ENCODE peak calls at places on chromosomes 12 and 14, in eight cellular contexts. B, A, V, S, Q, U, P and D are unnamed samples.

GRCh38 chr14:69395929-69396328 is 2.2 kb downstream of the ERH start:
- DNase-seq in P (no peak), A (no peak), Q (no peak), B (no peak), V (no peak), S (no peak), U (no peak), D (no peak)

GRCh38 chr14:96039633-96040311 is 610 bp downstream of the C14orf132 start:
- DNase-seq in U (peak; percentile 34), S (no peak), P (no peak), V (no peak), A (peak; percentile 73), Q (peak; percentile 55), B (no peak), D (peak; percentile 38)

GRCh38 chr14:89813485-89814080 is 140.9 kb downstream of the EFCAB11 start:
- DNase-seq in B (no peak), U (peak; percentile 94), P (no peak), A (no peak), S (no peak), Q (no peak), V (no peak), D (peak; percentile 43)

GRCh38 chr14:100017578-100017977 is 47.6 kb upstream of the EVL start:
- DNase-seq in A (no peak), S (no peak), Q (no peak), U (peak; percentile 60), P (no peak), V (no peak), B (no peak), D (no peak)

GRCh38 chr12:90999946-91000345 is 4.8 kb downstream of the EPYC start:
- DNase-seq in Q (no peak), B (no peak), S (peak; percentile 17), A (no peak), U (peak; percentile 37), V (no peak), P (no peak), D (no peak)

GRCh38 chr12:6612247-6612646 is 5.1 kb upstream of the CHD4 start:
- DNase-seq in U (no peak), V (no peak), B (no peak), Q (no peak), A (no peak), P (no peak), S (no peak), D (no peak)

GRCh38 chr12:75960086-75960910 is 71.3 kb downstream of the PHLDA1 start:
- DNase-seq in U (no peak), A (no peak), P (no peak), V (peak; percentile 81), S (no peak), B (peak; percentile 53), Q (no peak), D (peak; percentile 77)

GRCh38 chr14:100617715-100618693 is 30.8 kb upstream of the BEGAIN start:
- DNase-seq in U (no peak), V (no peak), P (peak; percentile 54), Q (no peak), B (no peak), S (no peak), A (peak; percentile 67), D (no peak)

GRCh38 chr12:79527498-79527897 is 163.3 kb downstream of the PAWR start:
- DNase-seq in Q (no peak), V (peak; percentile 76), U (peak; percentile 19), B (no peak), S (no peak), A (no peak), P (no peak), D (no peak)

GRCh38 chr14:24054324-24054641 is 2.5 kb downstream of the CARMIL3 start:
- DNase-seq in A (no peak), V (no peak), Q (no peak), S (no peak), B (no peak), U (no peak), P (no peak), D (no peak)

GRCh38 chr12:105420046-105420445 is 89.6 kb downstream of the C12orf75 start:
- DNase-seq in P (no peak), S (no peak), Q (no peak), A (no peak), V (no peak), U (no peak), B (no peak), D (no peak)

GRCh38 chr12:76236640-76237039 is 111.6 kb downstream of the BBS10 start:
- DNase-seq in S (peak; percentile 90), P (no peak), Q (no peak), U (peak; percentile 62), B (no peak), V (peak; percentile 12), A (no peak), D (peak; percentile 48)

GRCh38 chr12:9710584-9711375 is 22.1 kb downstream of the CLECL1 start:
- DNase-seq in A (no peak), B (no peak), U (no peak), P (no peak), Q (no peak), S (no peak), V (no peak), D (no peak)

GRCh38 chr12:59041241-59042121 is 121.2 kb upstream of the LRIG3 start:
- DNase-seq in B (no peak), V (no peak), U (peak; percentile 88), S (peak; percentile 65), P (no peak), Q (no peak), A (no peak), D (peak; percentile 28)

GRCh38 chr12:127304751-127305725 is 961.9 kb upstream of the TMEM132C start:
- DNase-seq in B (no peak), A (no peak), Q (no peak), S (no peak), P (no peak), V (no peak), U (no peak), D (no peak)

GRCh38 chr12:56142184-56142784 is 10.1 kb upstream of the MYL6B start:
- DNase-seq in S (no peak), V (no peak), B (no peak), Q (peak; percentile 32), P (no peak), A (no peak), U (no peak), D (no peak)

GRCh38 chr14:105061428-105062047 is 3.7 kb downstream of the GPR132 start:
- DNase-seq in V (no peak), S (no peak), U (no peak), Q (peak; percentile 72), P (peak; percentile 64), A (peak; percentile 76), B (no peak), D (peak; percentile 3)

GRCh38 chr12:19129486-19130223 is at the start of gene PLEKHA5:
- DNase-seq in P (peak; percentile 84), B (peak; percentile 65), A (peak; percentile 86), Q (peak; percentile 75), V (peak; percentile 44), U (peak; percentile 72), S (peak; percentile 10), D (peak; percentile 91)

GRCh38 chr12:3604750-3605638 is 114.0 kb downstream of the PRMT8 start:
- DNase-seq in A (peak; percentile 64), U (peak; percentile 10), S (no peak), P (no peak), Q (no peak), V (no peak), B (peak; percentile 16), D (no peak)

GRCh38 chr14:79605863-79606262 is 605.4 kb downstream of the DIO2 start:
- DNase-seq in S (no peak), P (no peak), U (no peak), Q (no peak), V (no peak), B (no peak), A (no peak), D (no peak)

GRCh38 chr12:106145539-106146447 is 7.0 kb upstream of the NUAK1 start:
- DNase-seq in Q (no peak), U (peak; percentile 28), S (no peak), P (no peak), A (no peak), V (no peak), B (no peak), D (no peak)

GRCh38 chr14:102213984-102214658 is 74.4 kb downstream of the WDR20 start:
- DNase-seq in A (peak; percentile 57), S (no peak), V (no peak), U (no peak), B (no peak), P (no peak), Q (no peak), D (no peak)

GRCh38 chr12:6115389-6115788 is 9.1 kb downstream of the VWF start:
- DNase-seq in Q (no peak), U (no peak), B (no peak), V (no peak), A (no peak), S (no peak), P (no peak), D (no peak)

GRCh38 chr12:71014180-71014785 is 93.7 kb upstream of the PTPRR start:
- DNase-seq in V (peak; percentile 5), B (no peak), U (no peak), S (no peak), P (no peak), A (no peak), Q (no peak), D (peak; percentile 57)

GRCh38 chr14:25048170-25049126 is 1.5 kb downstream of the STXBP6 start:
- DNase-seq in B (peak; percentile 49), A (no peak), P (peak; percentile 68), V (no peak), S (peak; percentile 10), U (peak; percentile 84), Q (no peak), D (peak; percentile 33)

GRCh38 chr12:13124661-13125505 is 21.4 kb upstream of the GSG1 start:
- DNase-seq in Q (no peak), A (no peak), U (peak; percentile 87), B (no peak), S (peak; percentile 50), V (no peak), P (no peak), D (peak; percentile 35)

GRCh38 chr12:67442896-67443295 is 173.7 kb downstream of the CAND1 start:
- DNase-seq in S (no peak), A (no peak), U (no peak), V (no peak), B (no peak), Q (no peak), P (no peak), D (no peak)